ENCODE peak calls at places on chromosomes 13 and 19, in four cellular contexts. One of them, this sample, is unnamed.

GRCh38 chr19:2977686-2978466 is 512 bp downstream of the TLE6 start:
- DNase-seq in fibroblast of lung: no peak
- DNase-seq in A673: no peak
- DNase-seq in fibroblast of pulmonary artery: no peak
- DNase-seq in this sample: no peak

GRCh38 chr13:44662515-44662914 is 86.4 kb upstream of the TSC22D1 start:
- DNase-seq in fibroblast of pulmonary artery: no peak
- DNase-seq in A673: no peak
- DNase-seq in fibroblast of lung: no peak
- DNase-seq in this sample: no peak

GRCh38 chr19:34502582-34503545 is 21.3 kb downstream of the WTIP start:
- DNase-seq in A673: no peak
- DNase-seq in fibroblast of pulmonary artery: no peak
- DNase-seq in fibroblast of lung: no peak
- DNase-seq in this sample: no peak

GRCh38 chr19:5615756-5616327 is 6.7 kb downstream of the SAFB2 start:
- DNase-seq in A673: no peak
- DNase-seq in fibroblast of pulmonary artery: no peak
- DNase-seq in fibroblast of lung: peak
- DNase-seq in this sample: no peak

GRCh38 chr13:99658266-99658991 is 157.2 kb downstream of the TM9SF2 start:
- DNase-seq in fibroblast of lung: peak
- DNase-seq in fibroblast of pulmonary artery: peak
- DNase-seq in A673: peak
- DNase-seq in this sample: peak

GRCh38 chr13:44273991-44274810 is 99.4 kb upstream of the SERP2 start:
- DNase-seq in A673: no peak
- DNase-seq in fibroblast of pulmonary artery: peak
- DNase-seq in fibroblast of lung: no peak
- DNase-seq in this sample: peak

GRCh38 chr13:98275711-98276171 is 98.7 kb upstream of the RNF113B start:
- DNase-seq in fibroblast of lung: no peak
- DNase-seq in A673: no peak
- DNase-seq in fibroblast of pulmonary artery: no peak
- DNase-seq in this sample: no peak

GRCh38 chr19:2059422-2060201 is 8.6 kb upstream of the MKNK2 start:
- DNase-seq in fibroblast of lung: peak
- DNase-seq in A673: no peak
- DNase-seq in fibroblast of pulmonary artery: peak
- DNase-seq in this sample: peak

DNA sequence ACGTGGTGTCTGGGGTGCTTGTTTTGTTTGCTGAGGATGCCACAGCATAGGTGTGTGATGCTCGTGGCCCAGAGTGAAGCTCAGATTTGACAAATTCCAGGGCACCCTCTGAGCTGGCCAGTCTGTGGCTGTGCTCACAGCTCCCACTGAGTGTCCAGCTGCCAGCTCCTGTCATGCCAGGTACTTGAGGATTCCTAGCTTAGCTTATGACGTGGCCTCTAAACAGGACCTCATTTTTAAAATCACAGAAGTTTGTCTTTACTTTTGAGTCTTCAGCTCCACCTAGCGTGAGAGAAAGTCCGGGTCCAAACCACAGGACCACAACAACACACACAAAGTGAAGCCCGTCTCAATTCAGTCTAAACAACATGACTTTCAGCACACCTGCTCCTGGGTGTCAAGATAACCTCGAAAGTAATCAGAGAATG is 117.3 kb downstream of the RAB20 start:
- DNase-seq in A673: no peak
- DNase-seq in fibroblast of lung: peak
- DNase-seq in fibroblast of pulmonary artery: peak
- DNase-seq in this sample: no peak
- H3K4me3 ChIP-seq in A673: no peak
- H3K4me3 ChIP-seq in fibroblast of lung: no peak
- H3K4me3 ChIP-seq in fibroblast of pulmonary artery: no peak
- H3K4me3 ChIP-seq in this sample: no peak

DNA sequence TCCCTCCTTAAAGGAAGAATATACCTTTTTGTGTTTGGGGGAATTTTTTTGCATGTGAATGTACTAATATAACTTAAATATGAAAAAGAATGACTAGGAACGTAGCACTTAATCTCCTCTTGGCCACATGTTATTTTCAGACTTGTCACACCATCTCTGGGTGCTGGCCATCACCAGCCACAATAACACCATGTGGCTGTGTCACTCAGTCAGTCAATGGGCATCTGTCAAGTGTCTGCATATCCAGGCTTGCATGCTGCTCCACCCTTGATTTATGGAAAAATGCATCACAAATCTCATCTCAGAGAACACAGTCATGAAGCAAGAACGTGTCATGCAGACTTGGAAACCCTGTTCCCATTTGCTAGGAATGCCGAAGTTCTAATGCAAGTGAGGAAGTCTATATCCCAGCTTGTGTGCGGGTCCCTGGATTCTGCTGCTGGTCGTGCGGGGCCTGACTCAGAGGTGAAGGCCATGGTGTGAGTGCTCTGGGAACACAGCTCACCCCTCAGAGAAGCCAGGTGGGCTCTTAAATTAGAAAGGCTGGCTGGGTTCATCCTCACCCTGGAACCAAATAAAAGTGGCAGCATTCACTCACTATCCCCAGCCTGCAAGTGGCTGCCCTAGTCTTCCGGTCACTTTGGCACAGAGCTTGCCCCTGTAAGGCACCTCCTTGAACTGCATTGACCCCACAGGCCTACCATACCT is 53.6 kb upstream of the ARHGEF7 start:
- DNase-seq in A673: no peak
- DNase-seq in fibroblast of lung: no peak
- DNase-seq in fibroblast of pulmonary artery: no peak
- DNase-seq in this sample: no peak
- TF ChIP-seq CTCF in A673: no peak
- TF ChIP-seq CTCF in fibroblast of lung: no peak
- TF ChIP-seq CTCF in fibroblast of pulmonary artery: no peak
- TF ChIP-seq CTCF in this sample: no peak

GRCh38 chr13:108533842-108534241 is 95.6 kb upstream of the MYO16 start:
- DNase-seq in fibroblast of pulmonary artery: no peak
- DNase-seq in fibroblast of lung: no peak
- DNase-seq in A673: no peak
- DNase-seq in this sample: no peak
- H3K4me3 ChIP-seq in fibroblast of pulmonary artery: no peak
- H3K4me3 ChIP-seq in fibroblast of lung: no peak
- H3K4me3 ChIP-seq in A673: no peak
- H3K4me3 ChIP-seq in this sample: no peak

GRCh38 chr13:30453727-30454126 is 12.0 kb downstream of the HMGB1 start:
- DNase-seq in fibroblast of lung: no peak
- DNase-seq in A673: peak
- DNase-seq in fibroblast of pulmonary artery: peak
- DNase-seq in this sample: no peak
- TF ChIP-seq CTCF in fibroblast of lung: peak
- TF ChIP-seq CTCF in A673: peak
- TF ChIP-seq CTCF in fibroblast of pulmonary artery: peak
- TF ChIP-seq CTCF in this sample: peak

GRCh38 chr19:52942371-52943133 is 19.3 kb upstream of the ZNF888 start:
- DNase-seq in fibroblast of lung: peak
- DNase-seq in fibroblast of pulmonary artery: peak
- DNase-seq in A673: peak
- DNase-seq in this sample: no peak
- H3K4me3 ChIP-seq in fibroblast of lung: peak
- H3K4me3 ChIP-seq in fibroblast of pulmonary artery: peak
- H3K4me3 ChIP-seq in A673: peak
- H3K4me3 ChIP-seq in this sample: peak

GRCh38 chr13:114018461-114019055 is 44.7 kb upstream of the C13orf46 start:
- DNase-seq in A673: no peak
- DNase-seq in fibroblast of lung: no peak
- DNase-seq in fibroblast of pulmonary artery: no peak
- DNase-seq in this sample: no peak

GRCh38 chr13:114017966-114018365 is 44.1 kb upstream of the C13orf46 start:
- DNase-seq in fibroblast of pulmonary artery: no peak
- DNase-seq in fibroblast of lung: no peak
- DNase-seq in A673: no peak
- DNase-seq in this sample: no peak

GRCh38 chr13:114015608-114016295 is 41.9 kb upstream of the C13orf46 start:
- DNase-seq in fibroblast of lung: no peak
- DNase-seq in A673: no peak
- DNase-seq in fibroblast of pulmonary artery: no peak
- DNase-seq in this sample: no peak

GRCh38 chr13:114016321-114017027 is 42.6 kb upstream of the C13orf46 start:
- DNase-seq in fibroblast of pulmonary artery: no peak
- DNase-seq in A673: no peak
- DNase-seq in fibroblast of lung: no peak
- DNase-seq in this sample: no peak

DNA sequence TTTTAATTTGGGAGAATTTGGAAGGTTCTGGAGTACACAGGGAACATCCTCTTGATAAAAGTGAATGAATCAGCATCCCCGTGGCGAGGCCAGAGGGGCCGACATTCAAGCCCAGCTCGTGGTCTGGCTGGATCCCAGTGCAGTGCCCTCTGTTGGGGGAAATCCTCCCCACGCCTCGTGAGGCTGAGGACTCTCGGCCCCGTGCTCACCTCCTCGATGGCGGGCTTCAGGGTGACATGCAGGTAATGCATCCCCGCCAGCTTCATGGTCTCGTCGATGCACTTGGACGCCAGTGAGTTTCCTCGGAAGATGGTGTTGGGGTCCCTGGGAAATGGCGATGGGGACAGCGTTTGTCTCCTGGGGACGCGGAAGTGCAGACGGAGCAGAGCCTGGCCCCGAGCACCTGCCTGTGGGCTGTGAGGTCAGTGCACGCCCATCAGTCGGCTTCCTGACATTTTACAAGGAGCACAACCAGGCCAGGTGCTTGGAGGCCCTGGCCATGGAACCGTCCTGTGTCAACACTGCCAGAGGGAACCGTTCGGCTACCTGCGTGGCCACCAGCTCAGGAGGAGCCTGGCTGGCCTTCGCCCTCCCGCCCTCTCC is 43.3 kb upstream of the C13orf46 start:
- DNase-seq in A673: no peak
- DNase-seq in fibroblast of lung: peak
- DNase-seq in fibroblast of pulmonary artery: peak
- DNase-seq in this sample: no peak
- TF ChIP-seq CTCF in A673: peak
- TF ChIP-seq CTCF in fibroblast of lung: peak
- TF ChIP-seq CTCF in fibroblast of pulmonary artery: peak
- TF ChIP-seq CTCF in this sample: peak

GRCh38 chr19:47269596-47269995 is 5.1 kb upstream of the INAFM1 start:
- DNase-seq in A673: no peak
- DNase-seq in fibroblast of pulmonary artery: no peak
- DNase-seq in fibroblast of lung: no peak
- DNase-seq in this sample: no peak

GRCh38 chr19:47270408-47270807 is 4.3 kb upstream of the INAFM1 start:
- DNase-seq in A673: no peak
- DNase-seq in fibroblast of pulmonary artery: no peak
- DNase-seq in fibroblast of lung: no peak
- DNase-seq in this sample: no peak

GRCh38 chr19:47267350-47267759 is 7.3 kb upstream of the INAFM1 start:
- DNase-seq in A673: no peak
- DNase-seq in fibroblast of pulmonary artery: no peak
- DNase-seq in fibroblast of lung: no peak
- DNase-seq in this sample: no peak

GRCh38 chr19:47266401-47266885 is 8.2 kb upstream of the INAFM1 start:
- DNase-seq in fibroblast of lung: no peak
- DNase-seq in fibroblast of pulmonary artery: no peak
- DNase-seq in A673: no peak
- DNase-seq in this sample: no peak

GRCh38 chr19:47268028-47268427 is 6.7 kb upstream of the INAFM1 start:
- DNase-seq in A673: no peak
- DNase-seq in fibroblast of pulmonary artery: no peak
- DNase-seq in fibroblast of lung: no peak
- DNase-seq in this sample: no peak
- H3K4me3 ChIP-seq in A673: no peak
- H3K4me3 ChIP-seq in fibroblast of pulmonary artery: no peak
- H3K4me3 ChIP-seq in fibroblast of lung: no peak
- H3K4me3 ChIP-seq in this sample: no peak

GRCh38 chr13:52846567-52847321 is 1.7 kb downstream of the PCDH8 start:
- DNase-seq in fibroblast of pulmonary artery: peak
- DNase-seq in A673: peak
- DNase-seq in fibroblast of lung: peak
- DNase-seq in this sample: no peak
- TF ChIP-seq CTCF in fibroblast of pulmonary artery: peak
- TF ChIP-seq CTCF in A673: peak
- TF ChIP-seq CTCF in fibroblast of lung: peak
- TF ChIP-seq CTCF in this sample: no peak

GRCh38 chr13:25300861-25301346 is 521 bp upstream of the NUP58 start:
- DNase-seq in fibroblast of lung: no peak
- DNase-seq in fibroblast of pulmonary artery: peak
- DNase-seq in A673: no peak
- DNase-seq in this sample: no peak
- H3K4me3 ChIP-seq in fibroblast of lung: peak
- H3K4me3 ChIP-seq in fibroblast of pulmonary artery: peak
- H3K4me3 ChIP-seq in A673: peak
- H3K4me3 ChIP-seq in this sample: peak

This sample was measured in AG09309.